ENCODE peak calls at places on chromosome 9, in six cellular contexts. N is mucosa of descending colon; K is fibroblast of mammary gland; C is CD8-positive, alpha-beta T cell; V is OCI-LY7; R is foreskin fibroblast. O is an unnamed sample.

GRCh38 chr9:122095010-122095767 is 2.1 kb upstream of the TTLL11 start:
- DNase-seq in N (peak; percentile 35), K (peak; percentile 68), C (peak; percentile 22), V (peak; percentile 70), R (peak; percentile 79), O (peak; percentile 66)

GRCh38 chr9:88957526-88957925 is 33.7 kb upstream of the S1PR3 start:
- DNase-seq in N (no peak), K (no peak), C (no peak), V (no peak), R (no peak), O (no peak)

GRCh38 chr9:100492952-100493351 is 20.0 kb downstream of the TMEFF1 start:
- DNase-seq in N (no peak), K (peak; percentile 52), C (no peak), V (peak; percentile 33), R (peak; percentile 56), O (no peak)

GRCh38 chr9:136587145-136587943 is 41.5 kb upstream of the NOTCH1 start:
- DNase-seq in N (peak; percentile 78), K (peak; percentile 69), C (no peak), V (no peak), R (peak; percentile 85), O (no peak)

GRCh38 chr9:70409280-70409679 is 5.2 kb downstream of the KLF9 start:
- DNase-seq in N (no peak), K (peak; percentile 54), C (no peak), V (no peak), R (no peak), O (no peak)

GRCh38 chr9:18159254-18159653 is 314.7 kb upstream of the ADAMTSL1 start:
- DNase-seq in N (no peak), K (no peak), C (no peak), V (no peak), R (no peak), O (no peak)

GRCh38 chr9:91395106-91395552 is 28.5 kb downstream of the NFIL3 start:
- DNase-seq in N (no peak), K (peak; percentile 89), C (no peak), V (no peak), R (peak; percentile 65), O (no peak)

GRCh38 chr9:13410566-13411031 is 131.1 kb upstream of the MPDZ start:
- DNase-seq in N (no peak), K (peak; percentile 19), C (no peak), V (no peak), R (peak; percentile 36), O (no peak)

GRCh38 chr9:78982849-78983248 is 588.9 kb upstream of the TLE4 start:
- DNase-seq in N (no peak), K (peak; percentile 19), C (no peak), V (no peak), R (peak; percentile 41), O (no peak)

GRCh38 chr9:99516657-99517049 is 294.6 kb downstream of the SEC61B start:
- DNase-seq in N (no peak), K (no peak), C (no peak), V (no peak), R (no peak), O (no peak)

GRCh38 chr9:111198936-111199335 is 131.1 kb downstream of the OR2K2 start:
- DNase-seq in N (no peak), K (peak; percentile 44), C (no peak), V (no peak), R (peak; percentile 62), O (no peak)

GRCh38 chr9:128902351-128903078 is 18.3 kb upstream of the PHYHD1 start:
- DNase-seq in N (peak; percentile 86), K (no peak), C (peak; percentile 82), V (peak; percentile 91), R (no peak), O (peak; percentile 77)

GRCh38 chr9:111187376-111187775 is 142.6 kb downstream of the OR2K2 start:
- DNase-seq in N (no peak), K (no peak), C (no peak), V (no peak), R (peak; percentile 15), O (no peak)

GRCh38 chr9:5442400-5443011 is 4.8 kb upstream of the PLGRKT start:
- DNase-seq in N (no peak), K (peak; percentile 73), C (peak; percentile 17), V (peak; percentile 76), R (peak; percentile 73), O (peak; percentile 75)

GRCh38 chr9:22241611-22242010 is 205.0 kb upstream of the DMRTA1 start:
- DNase-seq in N (no peak), K (no peak), C (no peak), V (peak; percentile 10), R (no peak), O (no peak)

GRCh38 chr9:22240619-22241018 is 206.0 kb upstream of the DMRTA1 start:
- DNase-seq in N (no peak), K (peak; percentile 80), C (no peak), V (peak; percentile 60), R (peak; percentile 66), O (no peak)

GRCh38 chr9:22241024-22241423 is 205.6 kb upstream of the DMRTA1 start:
- DNase-seq in N (no peak), K (no peak), C (no peak), V (no peak), R (no peak), O (no peak)

GRCh38 chr9:22238809-22239684 is 207.6 kb upstream of the DMRTA1 start:
- DNase-seq in N (no peak), K (peak; percentile 70), C (no peak), V (peak; percentile 75), R (peak; percentile 60), O (peak; percentile 50)

GRCh38 chr9:22237497-22238363 is 208.9 kb upstream of the DMRTA1 start:
- DNase-seq in N (no peak), K (peak; percentile 86), C (no peak), V (no peak), R (peak; percentile 88), O (no peak)
- H3K4me3 ChIP-seq in N (no peak overlapping the region), K (no peak overlapping the region), C (no peak overlapping the region), V (no peak overlapping the region), R (no peak overlapping the region), O (no peak overlapping the region)

GRCh38 chr9:131419716-131420115 is 25.8 kb downstream of the PRRC2B start:
- DNase-seq in N (no peak), K (no peak), C (no peak), V (no peak), R (no peak), O (no peak)

GRCh38 chr9:131419029-131419614 is 25.2 kb downstream of the PRRC2B start:
- DNase-seq in N (no peak), K (no peak), C (no peak), V (no peak), R (peak; percentile 74), O (no peak)

GRCh38 chr9:131421691-131422090 is 27.8 kb downstream of the PRRC2B start:
- DNase-seq in N (no peak), K (no peak), C (no peak), V (no peak), R (no peak), O (no peak)

GRCh38 chr9:131422241-131422792 is 28.4 kb downstream of the PRRC2B start:
- DNase-seq in N (no peak), K (no peak), C (no peak), V (no peak), R (peak; percentile 42), O (peak; percentile 64)

DNA sequence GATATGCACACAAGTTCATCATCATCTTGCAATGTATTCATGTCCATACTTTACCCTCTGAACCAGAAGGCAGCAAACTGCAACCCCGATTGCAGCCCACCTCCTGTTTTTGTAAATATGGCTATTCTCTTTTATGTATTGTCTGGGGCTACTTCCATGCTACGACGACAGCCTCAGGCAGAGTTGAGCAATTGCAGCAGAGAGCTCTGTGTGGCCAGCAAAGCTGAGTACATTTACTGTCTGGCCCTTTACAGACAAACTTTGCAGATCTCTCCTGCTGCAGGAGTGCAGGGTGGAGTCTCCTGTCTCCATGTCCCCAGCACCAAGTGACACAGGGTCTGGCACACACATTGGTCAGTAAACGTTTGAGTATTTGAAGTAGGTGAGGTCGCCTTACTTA is 27.0 kb downstream of the PRRC2B start:
- DNase-seq in N (no peak), K (peak; percentile 57), C (no peak), V (no peak), R (peak; percentile 86), O (no peak)
- H3K4me3 ChIP-seq in N (no peak overlapping the region), K (no peak overlapping the region), C (no peak overlapping the region), V (no peak overlapping the region), R (no peak overlapping the region), O (no peak overlapping the region)

DNA sequence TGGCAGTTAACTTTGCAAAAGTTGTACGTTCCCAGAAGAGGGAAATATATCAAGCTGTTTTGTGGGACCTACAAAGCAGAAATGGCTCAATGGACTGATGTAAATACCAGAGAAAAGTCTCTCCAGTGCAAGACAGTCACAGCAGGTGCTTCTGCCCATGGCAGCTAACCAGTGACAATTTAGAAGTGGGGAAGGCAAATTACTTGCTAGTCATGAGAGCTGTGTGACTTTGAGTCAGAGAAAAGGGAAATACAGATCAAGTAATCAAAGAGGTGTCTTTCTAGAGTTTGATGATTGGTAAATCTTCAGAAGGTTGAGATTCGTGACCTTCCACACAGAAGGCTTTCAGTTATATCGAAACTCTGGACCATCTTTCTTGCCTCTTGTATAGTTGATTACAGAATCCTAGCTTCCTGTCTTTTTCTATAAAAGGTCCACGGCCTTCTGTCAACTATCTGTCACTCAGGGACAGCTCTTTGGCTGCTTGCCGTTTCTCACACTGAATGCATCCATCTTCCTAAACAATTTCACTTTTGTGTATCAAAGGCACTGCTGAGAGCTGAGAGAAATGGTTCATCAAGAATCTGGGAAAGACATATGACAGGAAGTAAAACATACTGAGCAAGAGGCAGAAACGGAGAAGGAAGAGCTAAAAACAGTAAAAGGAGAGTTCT is 994.0 kb upstream of the ACO1 start:
- DNase-seq in N (no peak), K (no peak), C (no peak), V (peak; percentile 6), R (no peak), O (no peak)
- H3K4me3 ChIP-seq in N (no peak overlapping the region), K (no peak overlapping the region), C (no peak overlapping the region), V (no peak overlapping the region), R (no peak overlapping the region), O (no peak overlapping the region)

DNA sequence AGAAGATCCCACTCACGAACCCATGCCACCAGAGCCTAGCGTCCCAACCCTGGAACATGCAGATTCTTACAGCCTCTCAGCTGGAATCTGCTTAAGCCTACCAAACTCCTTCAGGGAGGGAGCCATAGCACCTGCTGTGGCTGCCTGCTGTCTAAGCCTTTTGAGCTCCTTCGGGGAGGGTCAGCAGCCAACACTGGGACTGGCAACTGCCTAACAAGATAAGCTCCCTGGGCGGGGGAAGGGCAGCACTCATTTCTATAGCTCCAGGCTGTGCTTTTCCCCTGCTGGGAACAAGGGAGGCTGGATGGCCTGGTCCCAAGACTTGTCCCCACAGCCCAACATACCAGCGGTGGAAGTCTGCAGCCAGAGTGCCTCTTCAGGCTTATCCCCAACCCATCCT is 199.1 kb upstream of the OR13F1 start:
- DNase-seq in N (no peak), K (no peak), C (no peak), V (no peak), R (no peak), O (no peak)
- H3K4me3 ChIP-seq in N (no peak overlapping the region), K (no peak overlapping the region), C (no peak overlapping the region), V (no peak overlapping the region), R (no peak overlapping the region), O (no peak overlapping the region)

DNA sequence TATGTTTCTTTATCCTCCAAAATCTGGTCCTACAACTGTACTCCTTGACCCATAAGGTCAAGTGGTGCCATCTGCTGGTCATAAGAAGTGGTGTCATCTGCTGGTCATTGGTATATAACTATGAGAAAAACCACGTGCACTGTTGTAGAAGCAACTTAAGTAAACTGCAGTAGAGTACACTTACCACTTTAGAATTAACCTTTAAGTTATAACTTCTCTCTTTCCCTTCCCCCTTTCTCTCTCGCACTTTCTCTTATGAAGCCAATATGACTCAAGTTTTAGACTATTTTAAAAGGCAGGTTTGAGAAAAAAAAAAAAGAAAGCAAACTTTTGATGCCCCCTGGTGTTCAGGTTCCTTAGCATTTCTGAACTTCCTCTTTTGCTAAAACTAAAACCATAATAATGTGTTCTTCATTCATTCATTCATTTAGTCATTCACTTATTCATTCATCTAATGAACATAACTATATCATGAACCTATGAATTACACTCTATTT is 12.8 kb upstream of the MTAP start:
- DNase-seq in N (no peak), K (peak; percentile 94), C (no peak), V (peak; percentile 90), R (peak; percentile 94), O (peak; percentile 88)
- H3K4me3 ChIP-seq in N (no peak overlapping the region), K (peak overlapping the region; percentile 3), C (peak overlapping the region; percentile 33), V (peak overlapping the region; percentile 33), R (peak overlapping the region; percentile 48), O (no peak overlapping the region)

O was measured in small intestine.